ENCODE peak calls at places on chromosome 6, in five cellular contexts. I is HFF-Myc, B is right cardiac atrium, X is RWPE1, L is glomerular endothelial cell. F is an unnamed sample.

GRCh38 chr6:27188206-27188884 is 59.2 kb upstream of the PRSS16 start:
- DNase-seq in B (peak), X (peak), I (peak), L (no peak), F (no peak)

GRCh38 chr6:31567531-31568370 is 4.3 kb upstream of the LTA start:
- DNase-seq in I (no peak), X (no peak), L (no peak), B (no peak), F (no peak)

GRCh38 chr6:16698163-16698533 is 63.1 kb downstream of the ATXN1 start:
- DNase-seq in L (no peak), X (no peak), B (no peak), I (no peak), F (no peak)

GRCh38 chr6:1792989-1793388 is 183.3 kb downstream of the FOXC1 start:
- DNase-seq in X (peak), I (no peak), B (no peak), L (no peak), F (no peak)

GRCh38 chr6:29255530-29255929 is 46.0 kb upstream of the OR14J1 start:
- DNase-seq in B (no peak), I (no peak), X (no peak), L (no peak), F (no peak)

GRCh38 chr6:91697010-91697694 is 1110.3 kb upstream of the MAP3K7 start:
- DNase-seq in B (no peak), L (no peak), I (no peak), X (peak), F (peak)

GRCh38 chr6:143232849-143233248 is 172.2 kb downstream of the AIG1 start:
- DNase-seq in I (no peak), B (peak), L (no peak), X (peak), F (no peak)

GRCh38 chr6:36019167-36019566 is 5.3 kb downstream of the SLC26A8 start:
- DNase-seq in X (no peak), L (no peak), B (no peak), I (no peak), F (no peak)

GRCh38 chr6:5215181-5215580 is 45.6 kb downstream of the LYRM4 start:
- DNase-seq in L (no peak), I (no peak), B (no peak), X (no peak), F (no peak)

GRCh38 chr6:125114248-125114858 is 39.2 kb upstream of the TPD52L1 start:
- DNase-seq in X (peak), L (peak), B (peak), I (no peak), F (no peak)

GRCh38 chr6:87436435-87436834 is 28.7 kb downstream of the CFAP206 start:
- DNase-seq in L (peak), B (peak), I (peak), X (peak), F (no peak)

GRCh38 chr6:158010591-158011477 is 29.2 kb downstream of the SYNJ2 start:
- DNase-seq in X (no peak), I (no peak), L (no peak), B (no peak), F (no peak)

GRCh38 chr6:16436550-16436949 is 198.2 kb downstream of the GMPR start:
- DNase-seq in I (no peak), L (no peak), B (no peak), X (no peak), F (no peak)

GRCh38 chr6:16163535-16164300 is 34.8 kb downstream of the MYLIP start:
- DNase-seq in L (no peak), X (peak), B (no peak), I (no peak), F (no peak)

GRCh38 chr6:36759177-36759757 is 61.6 kb downstream of the RAB44 start:
- DNase-seq in L (no peak), B (peak), I (no peak), X (peak), F (no peak)

GRCh38 chr6:3592371-3592941 is 135.6 kb upstream of the SLC22A23 start:
- DNase-seq in B (no peak), L (no peak), I (peak), X (peak), F (peak)

GRCh38 chr6:42315991-42316378 is 98.3 kb upstream of the MRPS10 start:
- DNase-seq in L (peak), B (no peak), I (peak), X (peak), F (peak)

GRCh38 chr6:140203611-140204553 is 829.4 kb upstream of the CITED2 start:
- DNase-seq in B (no peak), X (no peak), L (peak), I (peak), F (no peak)

GRCh38 chr6:89183294-89183693 is 33.9 kb downstream of the GABRR1 start:
- DNase-seq in X (no peak), L (no peak), B (no peak), I (no peak), F (no peak)

GRCh38 chr6:170388113-170388512 is 81.6 kb downstream of the FAM120B start:
- DNase-seq in X (no peak), B (no peak), I (no peak), L (no peak), F (no peak)

GRCh38 chr6:50722829-50723562 is 9.7 kb downstream of the TFAP2D start:
- DNase-seq in X (no peak), I (no peak), B (no peak), L (no peak), F (no peak)

GRCh38 chr6:77650098-77650663 is 2.7 kb upstream of the MEI4 start:
- DNase-seq in I (no peak), X (no peak), B (peak), L (no peak), F (peak)

GRCh38 chr6:118791499-118791898 is 102.5 kb upstream of the ASF1A start:
- DNase-seq in B (no peak), I (no peak), L (no peak), X (no peak), F (no peak)

GRCh38 chr6:14070457-14070856 is 47.1 kb upstream of the CD83 start:
- DNase-seq in B (no peak), L (no peak), X (no peak), I (no peak), F (no peak)

GRCh38 chr6:29011276-29011734 is 6.2 kb upstream of the ZNF311 start:
- DNase-seq in X (peak), B (peak), L (peak), I (no peak), F (no peak)

GRCh38 chr6:17984822-17985660 is 2.4 kb downstream of the KIF13A start:
- DNase-seq in X (no peak), I (no peak), L (no peak), B (no peak), F (no peak)

GRCh38 chr6:28743271-28743789 is 180.5 kb downstream of the TRIM27 start:
- DNase-seq in B (no peak), I (no peak), L (no peak), X (no peak), F (no peak)

F was measured in Panc1.